ENCODE peak calls at places on chromosomes 12 and 14, in four cellular contexts. M is aorta; Z is Daoy; G is effector memory CD4-positive, alpha-beta T cell. A is an unnamed sample.
A peak's percentile ranks its signal among the peaks of the same experiment; 100 is the strongest.

GRCh38 chr12:60112778-60113177 is 516.9 kb downstream of the SLC16A7 start:
- DNase-seq in M (no peak), G (no peak), Z (no peak), A (no peak)

GRCh38 chr12:12561305-12562015 is 1.2 kb downstream of the DUSP16 start:
- DNase-seq in Z (peak; percentile 28), M (peak; percentile 81), G (peak; percentile 28), A (peak; percentile 22)

GRCh38 chr12:12474471-12474928 is 88.2 kb downstream of the DUSP16 start:
- DNase-seq in G (peak; percentile 14), M (no peak), Z (no peak), A (no peak)

GRCh38 chr14:35687335-35687939 is 121.7 kb downstream of the RALGAPA1 start:
- DNase-seq in G (no peak), Z (peak; percentile 56), M (no peak), A (peak; percentile 39)

GRCh38 chr14:98293527-98293926 is 978.5 kb downstream of the BCL11B start:
- DNase-seq in Z (no peak), M (no peak), G (no peak), A (no peak)

GRCh38 chr14:75636100-75636692 is 24.5 kb downstream of the ERG28 start:
- DNase-seq in Z (peak; percentile 12), M (no peak), G (no peak), A (no peak)

GRCh38 chr12:120495189-120495722 is 657 bp upstream of the DYNLL1 start:
- DNase-seq in M (no peak), Z (no peak), G (no peak), A (no peak)

GRCh38 chr14:103819503-103820307 is 27.7 kb downstream of the PPP1R13B start:
- DNase-seq in Z (peak; percentile 70), M (peak; percentile 55), G (no peak), A (no peak)

GRCh38 chr12:110785240-110785639 is 42.5 kb upstream of the PPP1CC start:
- DNase-seq in M (no peak), G (no peak), Z (no peak), A (no peak)

GRCh38 chr12:9244894-9245293 is 36.7 kb upstream of the PZP start:
- DNase-seq in M (no peak), G (no peak), Z (peak; percentile 5), A (peak; percentile 36)

GRCh38 chr14:55898938-55899337 is 219.3 kb upstream of the PELI2 start:
- DNase-seq in M (no peak), Z (no peak), G (no peak), A (no peak)

GRCh38 chr14:23605931-23606585 is 27.5 kb upstream of the JPH4 start:
- DNase-seq in Z (peak; percentile 68), G (no peak), M (no peak), A (peak; percentile 17)

GRCh38 chr14:90503582-90503981 is 106.8 kb downstream of the CALM1 start:
- DNase-seq in Z (no peak), G (no peak), M (no peak), A (no peak)

GRCh38 chr14:22163051-22163450 is 426.0 kb downstream of the DAD1 start:
- DNase-seq in Z (no peak), G (no peak), M (no peak), A (no peak)

GRCh38 chr14:106652494-106652893 is 1126.1 kb downstream of the TMEM121 start:
- DNase-seq in M (no peak), Z (peak; percentile 9), G (no peak), A (no peak)

A was measured in H4.